ENCODE peak calls at places on chromosomes 12 and 14, in four cellular contexts. One of them, this sample, is unnamed.

GRCh38 chr12:24246921-24247320 is 297.5 kb upstream of the SOX5 start:
- DNase-seq in astrocyte: no peak
- DNase-seq in fibroblast of lung: no peak
- DNase-seq in neural progenitor cell: no peak
- DNase-seq in this sample: no peak

GRCh38 chr14:22850944-22851790 is 14.8 kb downstream of the MMP14 start:
- DNase-seq in fibroblast of lung: peak; percentile 97
- DNase-seq in neural progenitor cell: no peak
- DNase-seq in astrocyte: peak; percentile 98
- DNase-seq in this sample: peak; percentile 99

GRCh38 chr14:89276424-89276975 is 140.5 kb downstream of the FOXN3 start:
- DNase-seq in astrocyte: peak; percentile 91
- DNase-seq in neural progenitor cell: no peak
- DNase-seq in fibroblast of lung: peak; percentile 34
- DNase-seq in this sample: peak; percentile 42

GRCh38 chr12:120711411-120711810 is 1.2 kb downstream of the UNC119B start:
- DNase-seq in astrocyte: no peak
- DNase-seq in fibroblast of lung: no peak
- DNase-seq in neural progenitor cell: peak; percentile 8
- DNase-seq in this sample: peak; percentile 14

GRCh38 chr12:113142173-113142885 is 6.8 kb upstream of the RASAL1 start:
- DNase-seq in neural progenitor cell: no peak
- DNase-seq in fibroblast of lung: no peak
- DNase-seq in astrocyte: no peak
- DNase-seq in this sample: no peak

GRCh38 chr12:14982986-14983385 is 10.1 kb downstream of the PDE6H start:
- DNase-seq in astrocyte: no peak
- DNase-seq in fibroblast of lung: no peak
- DNase-seq in neural progenitor cell: no peak
- DNase-seq in this sample: no peak

GRCh38 chr14:64200170-64200569 is 94.0 kb downstream of the ESR2 start:
- DNase-seq in fibroblast of lung: no peak
- DNase-seq in neural progenitor cell: no peak
- DNase-seq in astrocyte: no peak
- DNase-seq in this sample: no peak

GRCh38 chr12:24418157-24418556 is 468.7 kb upstream of the SOX5 start:
- DNase-seq in astrocyte: peak; percentile 46
- DNase-seq in fibroblast of lung: no peak
- DNase-seq in neural progenitor cell: no peak
- DNase-seq in this sample: no peak

GRCh38 chr12:40691913-40692616 is at the start of gene CNTN1:
- DNase-seq in neural progenitor cell: peak; percentile 95
- DNase-seq in astrocyte: peak; percentile 6
- DNase-seq in fibroblast of lung: peak; percentile 62
- DNase-seq in this sample: peak; percentile 74

GRCh38 chr12:4119157-4119761 is 154.3 kb upstream of the CCND2 start:
- DNase-seq in neural progenitor cell: no peak
- DNase-seq in astrocyte: no peak
- DNase-seq in fibroblast of lung: no peak
- DNase-seq in this sample: no peak

GRCh38 chr12:107320929-107321618 is 227.7 kb upstream of the CRY1 start:
- DNase-seq in neural progenitor cell: peak; percentile 68
- DNase-seq in astrocyte: peak; percentile 59
- DNase-seq in fibroblast of lung: no peak
- DNase-seq in this sample: peak; percentile 84
- TF ChIP-seq EZH2 in neural progenitor cell: no peak
- TF ChIP-seq EZH2 in astrocyte: no peak
- TF ChIP-seq EZH2 in fibroblast of lung: no peak
- TF ChIP-seq EZH2 in this sample: no peak

GRCh38 chr14:50357124-50357523 is 39.6 kb downstream of the CDKL1 start:
- DNase-seq in neural progenitor cell: no peak
- DNase-seq in fibroblast of lung: no peak
- DNase-seq in astrocyte: no peak
- DNase-seq in this sample: no peak

GRCh38 chr14:50353126-50353525 is 41.0 kb downstream of the DMAC2L start:
- DNase-seq in astrocyte: no peak
- DNase-seq in neural progenitor cell: no peak
- DNase-seq in fibroblast of lung: no peak
- DNase-seq in this sample: no peak

GRCh38 chr14:50357753-50358380 is 38.8 kb downstream of the CDKL1 start:
- DNase-seq in fibroblast of lung: no peak
- DNase-seq in neural progenitor cell: no peak
- DNase-seq in astrocyte: no peak
- DNase-seq in this sample: no peak

GRCh38 chr14:50354527-50354926 is 42.2 kb downstream of the CDKL1 start:
- DNase-seq in fibroblast of lung: peak; percentile 73
- DNase-seq in astrocyte: no peak
- DNase-seq in neural progenitor cell: no peak
- DNase-seq in this sample: no peak

GRCh38 chr14:50355692-50356091 is 41.0 kb downstream of the CDKL1 start:
- DNase-seq in neural progenitor cell: no peak
- DNase-seq in fibroblast of lung: no peak
- DNase-seq in astrocyte: no peak
- DNase-seq in this sample: no peak
- H3K9ac ChIP-seq in neural progenitor cell: no peak overlapping the region
- H3K9ac ChIP-seq in fibroblast of lung: no peak overlapping the region
- H3K9ac ChIP-seq in astrocyte: no peak overlapping the region
- H3K9ac ChIP-seq in this sample: no peak overlapping the region

GRCh38 chr14:103220982-103221641 is 97.9 kb downstream of the TNFAIP2 start:
- DNase-seq in fibroblast of lung: no peak
- DNase-seq in astrocyte: no peak
- DNase-seq in neural progenitor cell: no peak
- DNase-seq in this sample: no peak
- TF ChIP-seq EZH2 in fibroblast of lung: no peak
- TF ChIP-seq EZH2 in astrocyte: peak; percentile 51
- TF ChIP-seq EZH2 in neural progenitor cell: no peak
- TF ChIP-seq EZH2 in this sample: peak; percentile 17

GRCh38 chr12:58204086-58204485 is 262.7 kb downstream of the ATP23 start:
- DNase-seq in astrocyte: peak; percentile 2
- DNase-seq in fibroblast of lung: no peak
- DNase-seq in neural progenitor cell: no peak
- DNase-seq in this sample: no peak
- H3K9ac ChIP-seq in astrocyte: no peak overlapping the region
- H3K9ac ChIP-seq in fibroblast of lung: no peak overlapping the region
- H3K9ac ChIP-seq in neural progenitor cell: no peak overlapping the region
- H3K9ac ChIP-seq in this sample: no peak overlapping the region

GRCh38 chr14:34619399-34619920 is 10.5 kb downstream of the SNX6 start:
- DNase-seq in astrocyte: no peak
- DNase-seq in neural progenitor cell: no peak
- DNase-seq in fibroblast of lung: no peak
- DNase-seq in this sample: no peak
- TF ChIP-seq EZH2 in astrocyte: no peak
- TF ChIP-seq EZH2 in neural progenitor cell: no peak
- TF ChIP-seq EZH2 in fibroblast of lung: no peak
- TF ChIP-seq EZH2 in this sample: no peak

This sample was measured in mammary epithelial cell.